ENCODE peak calls at places on chromosomes 13 and 19, in four cellular contexts. One of them, this sample, is unnamed.

GRCh38 chr13:33263976-33264619 is 21.5 kb downstream of the STARD13 start:
- DNase-seq in pancreas: no peak
- DNase-seq in neural progenitor cell: no peak
- DNase-seq in coronary artery: no peak
- DNase-seq in this sample: no peak

GRCh38 chr13:86563308-86563707 is 764.1 kb upstream of the SLITRK6 start:
- DNase-seq in neural progenitor cell: no peak
- DNase-seq in coronary artery: no peak
- DNase-seq in pancreas: no peak
- DNase-seq in this sample: no peak

GRCh38 chr19:35777411-35777841 is 2.1 kb downstream of the ARHGAP33 start:
- DNase-seq in coronary artery: no peak
- DNase-seq in neural progenitor cell: peak; percentile 64
- DNase-seq in pancreas: no peak
- DNase-seq in this sample: peak; percentile 75

GRCh38 chr13:112686987-112687386 is 2.9 kb upstream of the ATP11A start:
- DNase-seq in neural progenitor cell: no peak
- DNase-seq in coronary artery: peak; percentile 49
- DNase-seq in pancreas: no peak
- DNase-seq in this sample: peak; percentile 45

GRCh38 chr19:29690842-29691241 is 24.2 kb downstream of the C19orf12 start:
- DNase-seq in coronary artery: no peak
- DNase-seq in neural progenitor cell: peak; percentile 37
- DNase-seq in pancreas: no peak
- DNase-seq in this sample: peak; percentile 79

GRCh38 chr19:45145270-45146189 is 15.3 kb downstream of the NKPD1 start:
- DNase-seq in coronary artery: no peak
- DNase-seq in pancreas: no peak
- DNase-seq in neural progenitor cell: no peak
- DNase-seq in this sample: no peak

GRCh38 chr19:35596366-35596999 is 10.5 kb downstream of the PMIS2 start:
- DNase-seq in pancreas: no peak
- DNase-seq in coronary artery: no peak
- DNase-seq in neural progenitor cell: no peak
- DNase-seq in this sample: peak; percentile 64

GRCh38 chr13:85970727-85971126 is 171.5 kb upstream of the SLITRK6 start:
- DNase-seq in pancreas: no peak
- DNase-seq in coronary artery: no peak
- DNase-seq in neural progenitor cell: no peak
- DNase-seq in this sample: no peak

GRCh38 chr13:103289661-103290060 is 223.4 kb upstream of the SLC10A2 start:
- DNase-seq in coronary artery: no peak
- DNase-seq in neural progenitor cell: no peak
- DNase-seq in pancreas: no peak
- DNase-seq in this sample: no peak

GRCh38 chr19:23436944-23437343 is 41.7 kb upstream of the ZNF91 start:
- DNase-seq in neural progenitor cell: no peak
- DNase-seq in coronary artery: no peak
- DNase-seq in pancreas: no peak
- DNase-seq in this sample: peak; percentile 64

GRCh38 chr13:41652735-41653361 is 195.5 kb downstream of the RGCC start:
- DNase-seq in neural progenitor cell: peak; percentile 33
- DNase-seq in pancreas: no peak
- DNase-seq in coronary artery: no peak
- DNase-seq in this sample: no peak

GRCh38 chr19:46885411-46885810 is 24.6 kb downstream of the ARHGAP35 start:
- DNase-seq in coronary artery: no peak
- DNase-seq in pancreas: no peak
- DNase-seq in neural progenitor cell: no peak
- DNase-seq in this sample: no peak

GRCh38 chr19:46882034-46882433 is 21.2 kb downstream of the ARHGAP35 start:
- DNase-seq in neural progenitor cell: no peak
- DNase-seq in pancreas: no peak
- DNase-seq in coronary artery: no peak
- DNase-seq in this sample: peak; percentile 26

GRCh38 chr19:46887240-46887782 is 26.5 kb downstream of the ARHGAP35 start:
- DNase-seq in neural progenitor cell: no peak
- DNase-seq in coronary artery: no peak
- DNase-seq in pancreas: no peak
- DNase-seq in this sample: no peak

GRCh38 chr19:46890423-46891170 is 29.8 kb downstream of the ARHGAP35 start:
- DNase-seq in neural progenitor cell: no peak
- DNase-seq in coronary artery: no peak
- DNase-seq in pancreas: no peak
- DNase-seq in this sample: no peak

DNA sequence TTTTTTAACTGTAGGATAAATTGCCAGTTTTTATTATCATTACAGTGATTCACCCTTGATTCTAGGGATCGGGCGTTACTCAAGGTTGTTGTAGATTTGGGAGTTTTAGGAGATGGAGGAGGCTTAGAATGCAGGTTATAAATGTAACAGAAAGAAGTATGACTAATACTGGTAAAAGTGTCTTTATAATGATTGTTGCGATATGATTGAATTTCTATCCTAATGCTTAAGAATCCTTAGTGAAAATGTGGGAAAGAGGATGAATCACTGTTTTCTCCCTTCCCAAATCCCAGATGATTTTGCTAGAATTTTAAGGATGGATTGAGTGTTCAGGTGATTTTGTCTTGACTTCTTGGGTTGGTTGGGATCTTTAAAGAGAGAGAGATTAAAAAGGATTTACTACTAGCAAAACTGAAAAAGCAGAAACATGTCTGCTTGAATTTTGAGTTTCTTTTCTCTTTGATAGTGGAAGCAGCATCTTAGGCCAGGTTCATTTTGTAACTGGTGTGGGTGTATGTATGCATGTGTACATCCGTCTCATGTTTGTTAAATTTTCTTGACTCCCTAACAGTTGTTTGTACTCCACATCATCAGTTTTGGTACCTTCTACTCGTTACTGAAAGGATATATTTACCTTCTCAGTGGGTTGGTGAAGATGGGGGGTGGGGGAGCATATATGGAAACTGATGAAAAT is 25.9 kb downstream of the ARHGAP35 start:
- DNase-seq in coronary artery: no peak
- DNase-seq in pancreas: no peak
- DNase-seq in neural progenitor cell: no peak
- DNase-seq in this sample: no peak
- H3K27ac ChIP-seq in coronary artery: no peak overlapping the region
- H3K27ac ChIP-seq in pancreas: no peak overlapping the region
- H3K27ac ChIP-seq in neural progenitor cell: no peak overlapping the region
- H3K27ac ChIP-seq in this sample: no peak overlapping the region

GRCh38 chr19:16290692-16291091 is 33.9 kb upstream of the KLF2 start:
- DNase-seq in coronary artery: no peak
- DNase-seq in pancreas: no peak
- DNase-seq in neural progenitor cell: no peak
- DNase-seq in this sample: no peak
- H3K27ac ChIP-seq in coronary artery: peak overlapping the region; percentile 57
- H3K27ac ChIP-seq in pancreas: no peak overlapping the region
- H3K27ac ChIP-seq in neural progenitor cell: no peak overlapping the region
- H3K27ac ChIP-seq in this sample: no peak overlapping the region

DNA sequence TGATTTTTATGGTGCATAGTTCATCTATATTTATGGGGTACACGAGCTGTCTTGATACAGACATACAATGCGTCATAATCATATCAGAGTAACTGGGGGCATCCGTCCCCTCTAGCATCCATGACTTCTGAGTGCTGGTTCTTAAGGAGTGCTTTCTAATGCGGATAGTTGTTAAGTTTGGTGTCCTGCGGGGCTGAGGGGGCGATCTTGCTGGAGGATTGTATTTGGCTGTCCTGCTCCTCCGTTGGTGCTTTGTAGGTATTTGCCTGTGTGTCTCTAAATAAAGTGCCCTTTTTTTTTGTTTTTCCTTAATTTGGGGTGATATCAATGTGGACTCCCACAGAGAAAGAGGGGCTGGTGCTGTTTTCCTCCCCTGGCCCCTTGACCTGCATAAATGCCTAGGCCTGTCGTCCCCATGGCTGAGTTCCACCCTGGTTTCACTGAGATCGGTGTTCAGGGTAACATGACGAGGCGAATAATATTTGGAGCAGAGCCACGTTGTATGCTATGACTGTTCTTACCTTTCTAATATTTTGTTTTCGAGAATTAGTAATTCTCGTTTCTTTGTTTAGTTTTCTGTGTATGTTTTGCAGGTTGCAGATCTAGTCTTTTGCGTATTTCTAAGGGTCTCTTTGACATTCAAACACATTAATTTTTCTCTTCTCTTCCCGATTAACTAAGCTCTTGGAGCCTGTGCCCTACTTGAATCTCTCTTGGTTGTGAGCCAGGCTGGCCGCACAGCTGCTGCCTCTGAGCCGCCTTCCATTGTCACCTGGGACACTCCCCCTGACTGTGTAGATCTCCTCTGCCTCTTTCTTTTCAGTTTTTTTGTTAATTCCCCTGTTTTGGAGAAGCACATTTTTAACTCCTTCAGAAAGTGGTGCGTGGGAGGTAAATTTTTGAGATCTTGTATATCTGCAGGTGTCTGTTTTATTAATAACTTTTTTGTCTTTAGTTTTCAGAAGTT is 100.3 kb downstream of the ARHGEF7 start:
- DNase-seq in pancreas: no peak
- DNase-seq in coronary artery: no peak
- DNase-seq in neural progenitor cell: peak; percentile 65
- DNase-seq in this sample: peak; percentile 71
- H3K27ac ChIP-seq in pancreas: no peak overlapping the region
- H3K27ac ChIP-seq in coronary artery: peak overlapping the region; percentile 44
- H3K27ac ChIP-seq in neural progenitor cell: peak overlapping the region; percentile 24
- H3K27ac ChIP-seq in this sample: peak overlapping the region; percentile 71

GRCh38 chr19:43798546-43799409 is 3.5 kb downstream of the LYPD5 start:
- DNase-seq in pancreas: peak; percentile 51
- DNase-seq in neural progenitor cell: peak; percentile 66
- DNase-seq in coronary artery: peak; percentile 62
- DNase-seq in this sample: peak; percentile 91
- H3K27ac ChIP-seq in pancreas: no peak overlapping the region
- H3K27ac ChIP-seq in neural progenitor cell: no peak overlapping the region
- H3K27ac ChIP-seq in coronary artery: no peak overlapping the region
- H3K27ac ChIP-seq in this sample: no peak overlapping the region

This sample was measured in endodermal cell.